ENCODE peak calls at places on chromosomes 2 and 18, in seven cellular contexts. U is left ventricle myocardium inferior, Q is kidney, B is uterus, G is Peyer's patch, X is PC-9, K is tibial artery. D is an unnamed sample. For H3K4me1, the result is how much of the 10 kb centered on the place peaks cover.

GRCh38 chr2:12513339-12513738 is 203.4 kb upstream of the TRIB2 start:
- DNase-seq in U (no peak), Q (no peak), B (no peak), G (no peak), X (no peak), K (no peak), D (no peak)

GRCh38 chr2:197309369-197310231 is 980 bp downstream of the ANKRD44 start:
- DNase-seq in U (peak), Q (peak), B (peak), G (peak), X (no peak), K (peak), D (peak)

GRCh38 chr2:98295275-98295674 is 51.0 kb upstream of the CNGA3 start:
- DNase-seq in U (no peak), Q (no peak), B (no peak), G (no peak), X (no peak), K (no peak), D (peak)

GRCh38 chr2:45000921-45001628 is 8.2 kb downstream of the SIX2 start:
- DNase-seq in U (no peak), Q (no peak), B (no peak), G (no peak), X (no peak), K (no peak), D (no peak)

GRCh38 chr2:714005-714741 is 37.0 kb upstream of the TMEM18 start:
- DNase-seq in U (no peak), Q (no peak), B (peak), G (no peak), X (peak), K (no peak), D (peak)

GRCh38 chr2:221571391-221572179 is 519 bp downstream of the EPHA4 start:
- DNase-seq in U (peak), Q (peak), B (peak), G (peak), X (peak), K (peak), D (no peak)

GRCh38 chr2:28333606-28334526 is 58.8 kb upstream of the FOSL2 start:
- DNase-seq in U (peak), Q (no peak), B (no peak), G (no peak), X (peak), K (peak), D (no peak)

GRCh38 chr18:69585696-69586095 is 185.0 kb downstream of the DOK6 start:
- DNase-seq in U (no peak), Q (no peak), B (no peak), G (no peak), X (no peak), K (no peak), D (no peak)

GRCh38 chr2:1798425-1799144 is 54.3 kb upstream of the PXDN start:
- DNase-seq in U (no peak), Q (peak), B (no peak), G (no peak), X (no peak), K (no peak), D (no peak)

GRCh38 chr18:7946724-7947377 is 379.7 kb downstream of the PTPRM start:
- DNase-seq in U (no peak), Q (peak), B (no peak), G (peak), X (peak), K (no peak), D (peak)

GRCh38 chr2:231922945-231923344 is 3.3 kb downstream of the NPPC start:
- DNase-seq in U (peak), Q (peak), B (no peak), G (peak), X (no peak), K (peak), D (no peak)

GRCh38 chr2:148876589-148877402 is 1.8 kb downstream of the KIF5C start:
- DNase-seq in U (no peak), Q (peak), B (no peak), G (no peak), X (no peak), K (peak), D (no peak)

GRCh38 chr2:28401411-28401810 is 8.8 kb downstream of the FOSL2 start:
- DNase-seq in U (no peak), Q (no peak), B (no peak), G (peak), X (no peak), K (no peak), D (no peak)

GRCh38 chr2:23596316-23596885 is 211.4 kb downstream of the KLHL29 start:
- DNase-seq in U (no peak), Q (no peak), B (no peak), G (peak), X (no peak), K (peak), D (no peak)

GRCh38 chr2:171237754-171238505 is 77.2 kb upstream of the TLK1 start:
- DNase-seq in U (no peak), Q (no peak), B (no peak), G (no peak), X (no peak), K (no peak), D (no peak)

GRCh38 chr2:128603411-128603924 is 284.8 kb upstream of the HS6ST1 start:
- DNase-seq in U (peak), Q (peak), B (no peak), G (peak), X (no peak), K (peak), D (no peak)

GRCh38 chr2:191905336-191905735 is 58.4 kb upstream of the CAVIN2 start:
- DNase-seq in U (no peak), Q (no peak), B (no peak), G (no peak), X (no peak), K (no peak), D (no peak)

GRCh38 chr18:22451796-22452195 is 34.1 kb upstream of the CTAGE1 start:
- DNase-seq in U (no peak), Q (no peak), B (no peak), G (no peak), X (no peak), K (no peak), D (no peak)

GRCh38 chr18:62881509-62882016 is 166.2 kb downstream of the PHLPP1 start:
- DNase-seq in U (no peak), Q (no peak), B (no peak), G (no peak), X (peak), K (peak), D (peak)

GRCh38 chr2:101820519-101820918 is 123.0 kb downstream of the MAP4K4 start:
- DNase-seq in U (no peak), Q (no peak), B (no peak), G (no peak), X (no peak), K (no peak), D (no peak)

GRCh38 chr2:71801969-71802368 is 345.7 kb downstream of the CYP26B1 start:
- DNase-seq in U (peak), Q (no peak), B (no peak), G (no peak), X (no peak), K (peak), D (no peak)

GRCh38 chr2:3302751-3303582 is 74.7 kb downstream of the EIPR1 start:
- DNase-seq in U (no peak), Q (peak), B (no peak), G (peak), X (no peak), K (no peak), D (no peak)

GRCh38 chr2:136116813-136117390 is 1.0 kb downstream of the CXCR4 start:
- DNase-seq in U (peak), Q (peak), B (no peak), G (no peak), X (no peak), K (no peak), D (no peak)

GRCh38 chr2:217166241-217166640 is 306.4 kb upstream of the TNP1 start:
- DNase-seq in U (no peak), Q (no peak), B (no peak), G (no peak), X (no peak), K (no peak), D (no peak)

GRCh38 chr2:128178650-128179460 is 87.9 kb downstream of the UGGT1 start:
- DNase-seq in U (peak), Q (no peak), B (peak), G (peak), X (peak), K (no peak), D (peak)

GRCh38 chr2:118322381-118322780 is 234.1 kb downstream of the INSIG2 start:
- DNase-seq in U (no peak), Q (no peak), B (no peak), G (no peak), X (peak), K (no peak), D (no peak)

GRCh38 chr18:52636536-52636935 is 296.5 kb downstream of the DCC start:
- DNase-seq in U (no peak), Q (no peak), B (no peak), G (peak), X (no peak), K (no peak), D (no peak)

GRCh38 chr2:100252811-100253698 is 69.2 kb downstream of the LONRF2 start:
- DNase-seq in U (peak), Q (no peak), B (no peak), G (no peak), X (no peak), K (no peak), D (no peak)

GRCh38 chr2:175930504-175930903 is 71.6 kb downstream of the LNPK start:
- DNase-seq in U (no peak), Q (no peak), B (no peak), G (no peak), X (peak), K (no peak), D (no peak)

GRCh38 chr2:136118819-136119716 is 1.1 kb upstream of the CXCR4 start:
- DNase-seq in U (peak), Q (peak), B (peak), G (peak), X (no peak), K (peak), D (peak)

GRCh38 chr2:221833972-221834371 is 261.9 kb upstream of the EPHA4 start:
- DNase-seq in U (no peak), Q (no peak), B (no peak), G (no peak), X (peak), K (no peak), D (no peak)

GRCh38 chr2:189425676-189426075 is 15.6 kb upstream of the WDR75 start:
- DNase-seq in U (no peak), Q (no peak), B (no peak), G (no peak), X (no peak), K (no peak), D (no peak)

GRCh38 chr2:189421644-189422043 is 19.6 kb upstream of the WDR75 start:
- DNase-seq in U (no peak), Q (no peak), B (no peak), G (no peak), X (no peak), K (no peak), D (no peak)

GRCh38 chr2:189426886-189427285 is 14.4 kb upstream of the WDR75 start:
- DNase-seq in U (no peak), Q (no peak), B (no peak), G (no peak), X (no peak), K (no peak), D (no peak)

GRCh38 chr2:189427872-189428271 is 13.4 kb upstream of the WDR75 start:
- DNase-seq in U (no peak), Q (no peak), B (no peak), G (no peak), X (no peak), K (no peak), D (no peak)

GRCh38 chr2:189424956-189425355 is 16.3 kb upstream of the WDR75 start:
- DNase-seq in U (no peak), Q (no peak), B (no peak), G (no peak), X (no peak), K (no peak), D (no peak)
- TF ChIP-seq CTCF in U (no peak), Q (no peak), B (no peak), G (no peak), X (no peak), K (no peak), D (no peak)

GRCh38 chr2:173947131-173947530 is 18.0 kb downstream of the SP3 start:
- DNase-seq in U (no peak), Q (no peak), B (no peak), G (no peak), X (no peak), K (no peak), D (no peak)

GRCh38 chr2:173943738-173944137 is 21.4 kb downstream of the SP3 start:
- DNase-seq in U (no peak), Q (no peak), B (no peak), G (no peak), X (peak), K (no peak), D (no peak)

GRCh38 chr2:173948827-173949226 is 16.3 kb downstream of the SP3 start:
- DNase-seq in U (no peak), Q (no peak), B (no peak), G (no peak), X (no peak), K (no peak), D (no peak)

GRCh38 chr2:173952267-173953046 is 12.7 kb downstream of the SP3 start:
- DNase-seq in U (no peak), Q (no peak), B (no peak), G (no peak), X (no peak), K (no peak), D (no peak)

DNA sequence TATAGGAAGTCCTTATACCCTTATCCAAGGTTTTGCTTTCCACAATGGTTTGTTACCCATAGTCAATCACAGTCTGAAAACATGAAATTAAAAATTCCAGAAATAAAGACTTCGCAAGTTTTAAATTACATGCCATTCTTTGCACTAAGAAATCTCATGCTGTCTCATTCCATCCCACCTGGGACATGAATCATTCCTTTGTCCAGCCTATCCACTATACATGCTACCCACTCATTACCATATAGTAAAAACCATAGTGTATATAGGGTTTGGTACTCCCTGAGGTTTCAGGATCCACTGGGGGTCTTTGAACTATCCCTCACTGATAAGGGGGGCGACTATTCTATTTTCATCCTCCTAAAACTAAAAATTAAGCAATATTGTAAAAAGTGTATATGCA is 17.0 kb downstream of the SP3 start:
- DNase-seq in U (no peak), Q (no peak), B (no peak), G (no peak), X (no peak), K (no peak), D (no peak)
- H3K4me1 ChIP-seq in U (half or more), Q (under half), B (under half), G (under half), X (under half), K (half or more), D (under half)

DNA sequence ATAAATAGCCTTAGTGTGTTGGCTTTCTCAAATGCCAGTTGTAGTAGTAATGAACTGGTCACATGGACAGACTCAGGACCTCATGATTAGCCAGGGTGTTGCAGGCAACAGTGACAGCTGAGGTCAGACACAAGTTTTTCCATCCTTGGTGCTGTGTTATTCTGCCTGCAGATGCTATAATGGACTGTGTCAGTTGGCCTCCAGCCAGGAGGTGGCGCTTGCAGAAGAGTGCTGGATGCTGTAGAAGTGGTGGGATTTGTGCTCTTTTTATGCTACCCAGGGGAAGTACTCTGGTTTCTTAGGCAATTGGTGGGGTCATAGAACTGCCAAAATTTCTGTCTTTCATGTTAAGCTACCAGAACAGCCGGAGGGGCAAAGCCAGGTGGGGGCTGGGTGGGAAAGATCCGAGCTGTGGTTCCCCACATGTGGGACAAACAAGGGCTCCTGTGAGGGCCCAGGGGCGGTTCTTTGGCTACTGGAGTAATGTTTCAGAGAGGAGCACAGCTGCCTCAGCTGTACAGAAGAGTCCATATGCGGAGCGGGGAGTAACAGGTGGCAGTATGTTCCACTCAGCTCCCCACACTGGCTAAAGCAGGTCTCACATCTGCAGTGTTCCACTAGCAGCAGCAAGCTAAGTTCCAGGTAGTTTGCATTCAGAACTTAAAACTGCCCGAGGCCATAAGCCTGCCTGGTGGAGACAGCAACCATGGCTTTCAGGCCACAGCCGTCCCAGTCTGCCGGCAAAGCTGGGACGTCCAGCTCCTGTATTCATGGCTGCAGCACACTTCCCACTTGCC is 104.4 kb downstream of the GULP1 start:
- DNase-seq in U (no peak), Q (peak), B (no peak), G (no peak), X (no peak), K (no peak), D (no peak)
- TF ChIP-seq CTCF in U (no peak), Q (no peak), B (no peak), G (no peak), X (no peak), K (no peak), D (no peak)

GRCh38 chr2:109275120-109276040 is 146.4 kb downstream of the SH3RF3 start:
- DNase-seq in U (no peak), Q (no peak), B (no peak), G (peak), X (no peak), K (no peak), D (no peak)

GRCh38 chr2:109279243-109279860 is 150.3 kb downstream of the SH3RF3 start:
- DNase-seq in U (no peak), Q (peak), B (no peak), G (no peak), X (no peak), K (no peak), D (no peak)

GRCh38 chr2:109282360-109282759 is 153.4 kb downstream of the SH3RF3 start:
- DNase-seq in U (no peak), Q (no peak), B (no peak), G (no peak), X (no peak), K (no peak), D (no peak)

GRCh38 chr2:109280804-109281203 is 151.8 kb downstream of the SH3RF3 start:
- DNase-seq in U (no peak), Q (no peak), B (no peak), G (no peak), X (no peak), K (no peak), D (no peak)

DNA sequence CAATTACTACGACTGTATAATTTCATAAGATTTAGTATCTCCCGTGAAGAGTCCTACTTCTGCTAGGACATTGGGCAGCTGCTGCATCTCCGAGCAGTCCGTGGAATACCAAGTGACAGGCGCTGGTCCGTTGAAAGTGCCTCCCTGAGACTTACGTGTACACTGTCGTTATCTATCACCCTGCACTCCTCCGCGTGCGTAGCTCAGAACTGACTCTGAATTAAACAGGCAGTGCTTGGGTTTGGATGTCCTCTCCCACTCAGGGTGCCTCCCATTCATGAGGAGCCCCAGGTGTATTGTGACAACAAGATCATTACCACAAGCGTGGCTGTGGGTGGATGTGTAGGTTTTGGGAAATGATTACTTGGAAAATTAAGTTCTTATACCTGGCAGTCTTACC is 148.4 kb downstream of the SH3RF3 start:
- DNase-seq in U (no peak), Q (no peak), B (no peak), G (no peak), X (no peak), K (no peak), D (no peak)
- H3K4me1 ChIP-seq in U (under half), Q (under half), B (under half), G (under half), X (under half), K (under half), D (under half)

GRCh38 chr2:59754336-59754735 is 799.1 kb downstream of the BCL11A start:
- DNase-seq in U (no peak), Q (no peak), B (no peak), G (no peak), X (no peak), K (no peak), D (no peak)
- TF ChIP-seq CTCF in U (peak), Q (no peak), B (no peak), G (no peak), X (peak), K (no peak), D (no peak)

GRCh38 chr18:475202-475624 is 25.3 kb downstream of the COLEC12 start:
- DNase-seq in U (no peak), Q (no peak), B (no peak), G (no peak), X (no peak), K (no peak), D (no peak)

GRCh38 chr18:476368-476767 is 24.1 kb downstream of the COLEC12 start:
- DNase-seq in U (no peak), Q (no peak), B (no peak), G (no peak), X (no peak), K (no peak), D (no peak)

GRCh38 chr18:474416-474815 is 26.1 kb downstream of the COLEC12 start:
- DNase-seq in U (no peak), Q (no peak), B (no peak), G (no peak), X (no peak), K (no peak), D (no peak)

GRCh38 chr18:478679-479078 is 21.8 kb downstream of the COLEC12 start:
- DNase-seq in U (no peak), Q (no peak), B (no peak), G (no peak), X (no peak), K (no peak), D (no peak)

DNA sequence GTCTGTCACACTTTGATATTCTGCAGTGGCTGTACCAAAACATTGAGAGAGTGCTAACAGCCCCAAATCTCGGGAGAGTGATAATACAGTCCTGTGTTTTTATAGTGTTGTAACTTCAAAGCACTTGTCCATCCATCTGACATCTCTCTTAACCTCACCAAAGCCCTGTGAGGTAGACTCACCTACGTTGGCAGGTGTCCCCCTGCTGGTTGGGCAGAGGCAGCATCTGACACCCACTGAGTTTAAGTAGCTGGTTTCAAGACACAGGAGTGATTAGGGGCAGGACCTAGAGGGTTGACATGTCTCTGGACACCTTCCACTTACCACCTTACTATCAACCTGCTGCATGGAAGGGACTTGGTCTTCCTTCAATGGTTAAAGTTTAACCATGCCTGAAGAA is 22.9 kb downstream of the COLEC12 start:
- DNase-seq in U (no peak), Q (no peak), B (no peak), G (no peak), X (no peak), K (no peak), D (no peak)
- H3K4me1 ChIP-seq in U (under half), Q (under half), B (under half), G (under half), X (under half), K (under half), D (under half)

D was measured in lung.